ENCODE peak calls at places on chromosomes 5 and 9, in eight cellular contexts. S, R, J, E, C, L, V and U are unnamed samples.

GRCh38 chr5:10036136-10036535 is 213.6 kb downstream of the ATPSCKMT start:
- DNase-seq in S (no peak), R (no peak), J (no peak), E (peak; percentile 82), C (no peak), L (no peak), V (no peak), U (no peak)

GRCh38 chr5:96857924-96858323 is 18.4 kb upstream of the ERAP2 start:
- DNase-seq in S (no peak), R (no peak), J (no peak), E (no peak), C (no peak), L (no peak), V (no peak), U (no peak)

GRCh38 chr5:19626218-19626617 is 361.8 kb downstream of the CDH18 start:
- DNase-seq in S (no peak), R (no peak), J (no peak), E (no peak), C (no peak), L (no peak), V (no peak), U (no peak)

GRCh38 chr9:4243113-4243512 is 56.8 kb downstream of the GLIS3 start:
- DNase-seq in S (no peak), R (no peak), J (no peak), E (no peak), C (no peak), L (no peak), V (no peak), U (no peak)

GRCh38 chr5:112555197-112555596 is 136.1 kb upstream of the EPB41L4A start:
- DNase-seq in S (no peak), R (no peak), J (no peak), E (no peak), C (no peak), L (no peak), V (no peak), U (no peak)

GRCh38 chr5:1330146-1330846 is 14.6 kb downstream of the CLPTM1L start:
- DNase-seq in S (no peak), R (no peak), J (no peak), E (no peak), C (no peak), L (peak; percentile 94), V (no peak), U (no peak)

GRCh38 chr5:134581241-134581981 is 51.2 kb downstream of the SAR1B start:
- DNase-seq in S (no peak), R (no peak), J (no peak), E (no peak), C (no peak), L (no peak), V (no peak), U (no peak)

GRCh38 chr9:123929870-123930831 is at the start of gene DENND1A:
- DNase-seq in S (peak; percentile 93), R (peak; percentile 95), J (peak; percentile 97), E (peak; percentile 96), C (peak; percentile 99), L (peak; percentile 94), V (peak; percentile 92), U (peak; percentile 97)

GRCh38 chr9:99140685-99141314 is 35.9 kb downstream of the TGFBR1 start:
- DNase-seq in S (peak; percentile 41), R (peak; percentile 34), J (peak; percentile 41), E (peak; percentile 81), C (peak; percentile 52), L (no peak), V (peak; percentile 41), U (peak; percentile 33)

GRCh38 chr5:43042626-43043399 is 2.7 kb upstream of the ANXA2R start:
- DNase-seq in S (peak; percentile 89), R (peak; percentile 56), J (peak; percentile 65), E (peak; percentile 76), C (peak; percentile 60), L (peak; percentile 59), V (peak; percentile 47), U (peak; percentile 46)

GRCh38 chr5:136143312-136143711 is 10.7 kb downstream of the SMAD5 start:
- DNase-seq in S (no peak), R (no peak), J (no peak), E (no peak), C (no peak), L (no peak), V (no peak), U (no peak)

GRCh38 chr5:171748720-171749119 is 36.9 kb upstream of the SMIM23 start:
- DNase-seq in S (no peak), R (no peak), J (no peak), E (no peak), C (no peak), L (no peak), V (no peak), U (no peak)

GRCh38 chr5:171749365-171749764 is 36.3 kb upstream of the SMIM23 start:
- DNase-seq in S (no peak), R (no peak), J (no peak), E (no peak), C (no peak), L (no peak), V (no peak), U (no peak)

GRCh38 chr5:171745602-171746001 is 40.0 kb upstream of the SMIM23 start:
- DNase-seq in S (no peak), R (no peak), J (no peak), E (no peak), C (no peak), L (no peak), V (no peak), U (no peak)

GRCh38 chr5:171747061-171747859 is 38.4 kb upstream of the SMIM23 start:
- DNase-seq in S (no peak), R (no peak), J (no peak), E (no peak), C (no peak), L (no peak), V (no peak), U (no peak)

GRCh38 chr5:171750316-171750788 is 35.3 kb upstream of the SMIM23 start:
- DNase-seq in S (peak; percentile 13), R (peak; percentile 57), J (no peak), E (peak; percentile 8), C (no peak), L (no peak), V (no peak), U (peak; percentile 7)
- TF ChIP-seq CTCF in S (peak; percentile 35), R (no peak), J (no peak), E (no peak), C (peak; percentile 12), L (no peak), V (no peak), U (no peak)

GRCh38 chr5:118653155-118653554 is 335.2 kb downstream of the DTWD2 start:
- DNase-seq in S (no peak), R (no peak), J (no peak), E (no peak), C (no peak), L (no peak), V (no peak), U (no peak)
- TF ChIP-seq CTCF in S (no peak), R (no peak), J (no peak), E (no peak), C (no peak), L (no peak), V (no peak), U (no peak)

DNA sequence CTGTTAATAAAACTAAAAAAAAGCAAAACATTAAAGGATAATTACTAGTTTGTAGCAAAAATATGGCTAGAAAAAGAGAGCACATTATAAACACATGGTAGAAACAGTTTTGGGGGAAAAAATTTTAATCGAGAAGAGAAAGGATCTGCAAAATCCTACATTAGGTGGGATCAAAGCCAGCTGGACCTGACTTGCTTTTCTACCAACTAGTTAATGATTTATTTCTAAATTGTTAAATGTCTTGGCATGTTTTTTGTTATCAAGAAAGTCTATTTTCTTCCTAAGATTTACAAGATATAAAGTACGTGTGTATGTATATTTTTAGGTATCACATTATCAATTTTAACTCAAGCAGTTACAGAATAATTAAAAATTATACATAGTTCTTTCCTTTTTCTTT is 47.1 kb upstream of the CDK5RAP2 start:
- DNase-seq in S (no peak), R (no peak), J (no peak), E (no peak), C (no peak), L (no peak), V (no peak), U (no peak)
- TF ChIP-seq CTCF in S (no peak), R (no peak), J (no peak), E (no peak), C (no peak), L (no peak), V (no peak), U (no peak)

DNA sequence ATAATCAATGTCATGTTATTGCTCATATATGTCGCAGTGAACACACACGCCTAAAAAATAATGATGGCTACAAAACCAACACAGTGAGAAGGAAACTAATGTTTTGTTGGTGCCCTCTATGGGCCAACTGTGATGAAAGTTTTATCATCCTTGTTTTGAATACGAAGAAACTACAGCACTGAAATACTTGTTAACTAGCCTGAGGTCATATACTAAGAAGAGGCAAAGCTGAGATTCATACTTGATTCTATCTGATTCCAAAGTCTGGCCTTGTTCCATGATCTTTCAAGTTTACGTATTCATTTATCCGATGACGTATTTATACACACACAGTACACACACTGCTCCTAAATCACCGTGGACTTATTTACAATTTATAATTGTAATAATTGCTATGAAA is 16.1 kb upstream of the DRD1 start:
- DNase-seq in S (peak; percentile 21), R (no peak), J (no peak), E (peak; percentile 21), C (no peak), L (no peak), V (no peak), U (no peak)
- TF ChIP-seq CTCF in S (peak; percentile 48), R (no peak), J (no peak), E (peak; percentile 48), C (peak; percentile 5), L (no peak), V (peak; percentile 68), U (peak; percentile 37)

DNA sequence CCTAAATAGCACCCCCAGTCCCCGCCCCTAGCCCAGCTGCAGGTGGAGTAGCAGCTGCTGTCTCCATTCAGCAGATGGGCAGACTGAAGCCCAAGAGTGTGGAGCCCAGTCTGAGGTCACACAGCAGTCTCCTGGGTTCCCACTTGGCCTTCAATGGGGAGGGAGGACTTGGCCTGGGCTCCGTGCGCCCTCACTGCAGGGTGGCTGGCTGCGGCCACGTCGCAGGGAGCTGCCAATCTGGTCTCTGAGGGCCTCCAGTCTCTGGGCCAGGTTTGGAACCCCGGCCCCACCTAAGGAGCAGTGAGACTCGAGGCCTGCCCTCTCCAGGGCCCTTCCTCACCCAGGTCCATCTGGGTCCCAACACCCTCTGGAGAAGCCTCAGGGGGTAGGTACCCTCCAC is 7.4 kb downstream of the KIF12 start:
- DNase-seq in S (no peak), R (no peak), J (no peak), E (no peak), C (no peak), L (no peak), V (no peak), U (no peak)
- TF ChIP-seq CTCF in S (no peak), R (no peak), J (no peak), E (no peak), C (no peak), L (no peak), V (no peak), U (no peak)